ENCODE peak calls at places on chromosome 14, in ten cellular contexts. G is suprapubic skin, K is sigmoid colon, T is endothelial cell of umbilical vein, L is GM12891, M is HL-60, Q is esophagus muscularis mucosa, P is Panc1, B is transverse colon, E is spleen. S is an unnamed sample.

GRCh38 chr14:21101802-21102413 is 1.0 kb downstream of the TMEM253 start:
- DNase-seq in M (peak), Q (no peak), L (no peak), P (no peak), E (no peak), G (peak), B (no peak), T (no peak), K (no peak), S (no peak)

GRCh38 chr14:67766035-67766680 is 50.2 kb downstream of the ZFYVE26 start:
- DNase-seq in E (no peak), K (no peak), P (no peak), Q (no peak), T (no peak), G (no peak), B (peak), L (no peak), M (peak), S (no peak)

GRCh38 chr14:43687866-43688265 is 819.2 kb downstream of the FSCB start:
- DNase-seq in B (no peak), L (no peak), Q (no peak), G (no peak), P (no peak), T (no peak), M (no peak), K (no peak), E (no peak), S (no peak)

GRCh38 chr14:36658091-36659009 is 3.3 kb upstream of the PAX9 start:
- DNase-seq in T (no peak), K (no peak), M (no peak), P (no peak), E (no peak), Q (no peak), L (no peak), B (no peak), G (no peak), S (no peak)

GRCh38 chr14:61713724-61714437 is 18.6 kb downstream of the HIF1A start:
- DNase-seq in Q (no peak), T (no peak), G (no peak), P (no peak), E (no peak), K (no peak), L (no peak), B (no peak), M (no peak), S (no peak)

GRCh38 chr14:61765225-61765943 is 3.2 kb downstream of the SNAPC1 start:
- DNase-seq in E (no peak), Q (no peak), T (peak), L (no peak), K (no peak), P (no peak), G (no peak), B (no peak), M (no peak), S (no peak)

GRCh38 chr14:59870277-59871165 is at the start of gene RTN1:
- DNase-seq in M (peak), L (peak), P (no peak), G (peak), K (peak), B (peak), Q (no peak), T (peak), E (peak), S (no peak)

GRCh38 chr14:78970677-78971076 is 800.5 kb downstream of the NRXN3 start:
- DNase-seq in L (no peak), B (no peak), K (no peak), E (no peak), Q (no peak), T (no peak), P (no peak), M (no peak), G (no peak), S (no peak)

GRCh38 chr14:39617537-39617936 is 185.3 kb upstream of the FBXO33 start:
- DNase-seq in M (no peak), P (no peak), L (no peak), E (no peak), Q (no peak), T (no peak), B (no peak), G (no peak), K (no peak), S (no peak)

GRCh38 chr14:57982802-57983201 is 116.9 kb upstream of the SLC35F4 start:
- DNase-seq in M (no peak), K (no peak), B (no peak), P (no peak), G (no peak), E (peak), L (no peak), T (no peak), Q (no peak), S (no peak)

GRCh38 chr14:69586420-69586819 is 11.7 kb upstream of the CCDC177 start:
- DNase-seq in B (no peak), M (no peak), Q (no peak), G (no peak), T (peak), P (no peak), E (no peak), K (no peak), L (no peak), S (no peak)

GRCh38 chr14:68412505-68413496 is 380.1 kb downstream of the ZFP36L1 start:
- DNase-seq in L (no peak), G (no peak), Q (no peak), T (peak), K (no peak), P (no peak), E (no peak), B (no peak), M (no peak), S (no peak)

GRCh38 chr14:36946872-36947271 is 225.5 kb downstream of the SLC25A21 start:
- DNase-seq in G (no peak), M (no peak), B (no peak), L (no peak), T (no peak), P (no peak), K (no peak), Q (no peak), E (no peak), S (no peak)

GRCh38 chr14:105144666-105145380 is 23.8 kb downstream of the JAG2 start:
- DNase-seq in G (peak), E (peak), T (no peak), Q (no peak), M (no peak), B (peak), K (peak), L (peak), P (no peak), S (no peak)

GRCh38 chr14:66508846-66509621 is 1.1 kb downstream of the GPHN start:
- DNase-seq in T (peak), G (peak), P (no peak), K (peak), B (peak), Q (no peak), E (peak), M (peak), L (peak), S (no peak)

GRCh38 chr14:52936437-52936836 is 14.4 kb downstream of the FERMT2 start:
- DNase-seq in L (no peak), P (no peak), G (no peak), K (no peak), M (no peak), T (no peak), Q (no peak), E (no peak), B (no peak), S (no peak)

GRCh38 chr14:29016050-29016900 is 249.7 kb downstream of the FOXG1 start:
- DNase-seq in K (no peak), E (no peak), L (peak), M (peak), P (peak), G (no peak), B (no peak), Q (no peak), T (peak), S (no peak)

GRCh38 chr14:63564318-63564717 is 21.1 kb upstream of the PPP2R5E start:
- DNase-seq in Q (no peak), K (no peak), M (no peak), P (no peak), E (no peak), L (no peak), G (no peak), B (peak), T (no peak), S (no peak)

DNA sequence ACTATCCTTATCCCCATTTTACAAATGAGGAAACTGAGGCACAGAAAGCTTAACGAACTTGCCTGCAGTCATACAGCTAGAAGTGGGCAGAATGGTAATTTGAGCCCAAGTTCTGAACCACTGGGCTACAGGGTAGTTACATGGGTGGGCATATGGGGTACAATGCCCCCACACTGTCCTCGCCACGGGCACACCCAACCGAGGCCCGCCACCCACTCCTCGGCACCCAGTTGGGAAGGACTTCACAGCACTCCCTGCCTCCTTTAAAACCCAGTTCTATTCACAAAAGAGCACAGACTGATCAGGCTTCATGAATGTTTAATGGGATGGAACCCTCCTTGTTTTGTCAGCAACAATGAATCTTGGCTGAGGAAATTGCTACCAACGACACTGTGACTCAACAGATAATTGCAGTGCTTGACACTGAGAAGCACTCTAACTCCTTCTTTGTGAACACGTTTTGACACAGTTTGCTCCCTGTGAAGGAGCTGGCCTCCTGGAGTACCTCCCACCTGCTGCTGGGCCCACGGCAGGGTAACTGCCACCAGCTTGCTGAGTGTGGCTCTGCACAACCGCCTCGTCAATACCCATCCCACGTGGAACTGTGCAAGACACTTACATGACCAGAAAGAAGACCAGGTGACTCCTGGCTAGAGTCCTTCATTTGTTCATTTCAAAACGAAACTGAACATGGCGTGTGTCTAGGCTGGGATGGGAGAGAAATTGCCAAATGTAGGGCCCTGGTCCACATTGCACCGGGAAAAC is 63.5 kb downstream of the CLMN start:
- DNase-seq in P (no peak), M (no peak), E (no peak), T (no peak), L (no peak), Q (no peak), B (no peak), G (peak), K (no peak), S (no peak)
- TF ChIP-seq POLR2AphosphoS5 in P (no peak), M (no peak), E (no peak), T (no peak), L (no peak), Q (no peak), B (no peak), G (no peak), K (no peak), S (no peak)

DNA sequence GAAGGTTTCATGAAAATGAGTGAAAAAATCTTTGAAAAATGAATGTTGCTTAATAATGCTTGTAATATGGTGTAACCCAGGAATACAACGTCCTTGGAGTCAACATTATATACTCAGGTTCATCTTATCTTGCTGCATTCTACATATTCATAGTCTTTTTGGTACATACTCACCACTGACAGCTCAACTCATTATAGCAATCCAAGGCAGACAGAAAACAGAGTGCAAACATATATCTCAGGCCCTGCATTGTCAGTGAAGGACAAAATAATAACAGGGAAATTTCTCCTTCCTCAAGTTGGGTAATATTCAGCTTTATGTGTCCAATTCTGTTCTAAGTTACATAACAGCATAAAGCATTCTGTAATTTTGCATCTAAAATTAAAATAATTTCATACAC is 1353.0 kb upstream of the SEL1L start:
- DNase-seq in K (no peak), P (no peak), Q (no peak), E (no peak), M (no peak), G (no peak), T (no peak), B (no peak), L (no peak), S (no peak)
- TF ChIP-seq POLR2AphosphoS5 in K (no peak), P (no peak), Q (no peak), E (no peak), M (no peak), G (no peak), T (no peak), B (no peak), L (no peak), S (no peak)

GRCh38 chr14:70677324-70677723 is 35.6 kb downstream of the TTC9 start:
- DNase-seq in Q (no peak), B (no peak), T (no peak), M (no peak), L (no peak), P (no peak), K (no peak), E (no peak), G (no peak), S (no peak)
- TF ChIP-seq POLR2AphosphoS5 in Q (no peak), B (no peak), T (no peak), M (no peak), L (no peak), P (no peak), K (no peak), E (no peak), G (no peak), S (no peak)

GRCh38 chr14:93184391-93185332 is at the start of the genes LYSET and MOAP1:
- DNase-seq in M (peak), G (peak), L (peak), B (peak), P (no peak), Q (peak), K (peak), T (peak), E (peak), S (no peak)
- TF ChIP-seq POLR2AphosphoS5 in M (peak), G (no peak), L (peak), B (peak), P (peak), Q (peak), K (peak), T (peak), E (peak), S (no peak)

DNA sequence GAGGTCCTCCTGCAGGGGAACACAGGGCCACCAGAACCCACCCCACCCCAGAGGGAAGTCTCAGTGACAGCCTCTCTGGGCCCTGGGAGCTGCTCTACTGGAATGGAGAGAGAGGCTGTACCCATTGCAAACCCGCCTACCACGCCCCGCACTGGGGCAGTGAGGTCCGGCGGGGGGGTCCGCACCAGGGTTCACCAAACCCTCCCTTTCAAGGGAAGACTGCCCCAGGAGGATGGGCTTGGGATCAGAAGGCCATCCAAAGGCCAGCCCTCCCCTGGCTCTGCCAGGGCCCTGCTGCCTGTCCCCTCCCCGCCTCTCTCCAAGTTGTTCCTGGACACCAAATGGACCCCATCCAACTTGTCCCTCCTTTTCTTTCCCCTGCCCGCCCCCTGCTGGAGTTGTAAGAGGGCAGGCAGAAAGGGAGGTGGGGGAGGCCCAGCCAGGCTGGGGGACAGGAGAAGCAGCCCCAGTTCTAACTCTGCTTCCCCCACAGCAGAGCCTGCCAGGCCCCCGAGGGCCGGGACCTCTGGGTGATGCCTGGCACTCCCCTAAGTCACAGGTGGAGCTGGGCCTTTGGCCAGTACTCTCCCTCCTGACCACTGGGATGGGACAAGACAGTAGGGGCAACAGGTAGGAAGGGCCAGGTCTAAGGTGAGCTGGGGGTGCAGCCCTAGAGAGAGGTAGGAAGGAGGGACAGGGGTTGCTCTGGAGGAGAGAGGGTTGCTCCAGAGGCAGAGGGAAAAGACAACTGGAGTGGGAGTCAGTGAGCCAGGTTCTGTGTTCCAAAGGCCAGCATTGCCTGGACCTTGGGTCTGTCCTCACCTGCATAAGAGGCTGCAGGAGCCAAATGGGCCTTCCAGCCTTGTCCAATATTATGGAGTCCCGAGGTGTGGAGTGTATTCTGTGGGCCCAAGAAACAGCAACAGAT is 3.2 kb upstream of the DIO3 start:
- DNase-seq in E (peak), M (no peak), L (no peak), B (peak), K (peak), T (no peak), Q (no peak), G (no peak), P (no peak), S (no peak)
- TF ChIP-seq POLR2AphosphoS5 in E (no peak), M (no peak), L (no peak), B (no peak), K (peak), T (no peak), Q (no peak), G (no peak), P (no peak), S (peak)

DNA sequence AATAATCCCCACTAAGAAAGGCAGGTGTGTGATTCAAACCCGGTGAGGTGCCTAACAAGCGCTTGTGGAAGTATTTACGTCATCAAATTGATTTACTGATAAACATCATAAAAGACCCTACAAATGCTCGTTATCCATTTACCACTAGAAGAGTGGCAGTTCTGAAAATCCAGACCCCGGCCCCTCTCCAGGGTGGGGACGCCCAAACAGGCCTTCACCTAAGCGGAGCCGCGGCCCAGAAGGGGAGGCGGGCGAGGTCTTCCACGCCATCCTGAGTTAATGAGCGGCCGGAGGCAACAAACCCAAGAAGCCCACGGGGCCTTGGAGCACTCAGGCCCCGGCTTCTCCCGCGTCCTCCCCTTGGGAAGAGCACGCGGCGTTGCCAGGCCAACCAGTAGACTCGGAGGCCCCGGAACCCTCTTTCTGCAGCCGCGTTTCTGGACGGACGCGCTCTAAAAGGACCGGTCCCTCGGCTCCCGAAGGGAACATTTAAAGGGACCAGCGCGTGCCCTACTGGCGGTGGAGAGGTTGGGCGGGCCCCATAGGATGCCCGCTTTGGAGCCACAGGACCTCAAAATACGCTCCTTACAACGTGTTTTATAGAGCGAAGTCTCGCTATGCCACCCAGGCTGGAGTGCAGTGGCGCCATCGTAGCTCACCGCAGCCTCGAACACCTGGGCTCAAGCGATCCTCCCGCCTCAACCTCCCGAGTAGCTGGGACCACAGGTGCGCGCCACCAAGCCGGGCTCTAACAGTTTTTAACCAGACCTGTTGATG is 3.5 kb downstream of the PTPN21 start:
- DNase-seq in M (peak), L (peak), Q (no peak), E (peak), T (peak), B (peak), K (peak), G (peak), P (no peak), S (no peak)
- TF ChIP-seq POLR2AphosphoS5 in M (no peak), L (no peak), Q (peak), E (peak), T (peak), B (peak), K (peak), G (no peak), P (peak), S (peak)

GRCh38 chr14:97217094-97217885 is 420.1 kb downstream of the VRK1 start:
- DNase-seq in Q (peak), E (no peak), L (no peak), K (no peak), B (no peak), P (no peak), G (no peak), T (no peak), M (no peak), S (no peak)
- TF ChIP-seq POLR2AphosphoS5 in Q (no peak), E (no peak), L (no peak), K (no peak), B (no peak), P (no peak), G (no peak), T (no peak), M (no peak), S (no peak)

DNA sequence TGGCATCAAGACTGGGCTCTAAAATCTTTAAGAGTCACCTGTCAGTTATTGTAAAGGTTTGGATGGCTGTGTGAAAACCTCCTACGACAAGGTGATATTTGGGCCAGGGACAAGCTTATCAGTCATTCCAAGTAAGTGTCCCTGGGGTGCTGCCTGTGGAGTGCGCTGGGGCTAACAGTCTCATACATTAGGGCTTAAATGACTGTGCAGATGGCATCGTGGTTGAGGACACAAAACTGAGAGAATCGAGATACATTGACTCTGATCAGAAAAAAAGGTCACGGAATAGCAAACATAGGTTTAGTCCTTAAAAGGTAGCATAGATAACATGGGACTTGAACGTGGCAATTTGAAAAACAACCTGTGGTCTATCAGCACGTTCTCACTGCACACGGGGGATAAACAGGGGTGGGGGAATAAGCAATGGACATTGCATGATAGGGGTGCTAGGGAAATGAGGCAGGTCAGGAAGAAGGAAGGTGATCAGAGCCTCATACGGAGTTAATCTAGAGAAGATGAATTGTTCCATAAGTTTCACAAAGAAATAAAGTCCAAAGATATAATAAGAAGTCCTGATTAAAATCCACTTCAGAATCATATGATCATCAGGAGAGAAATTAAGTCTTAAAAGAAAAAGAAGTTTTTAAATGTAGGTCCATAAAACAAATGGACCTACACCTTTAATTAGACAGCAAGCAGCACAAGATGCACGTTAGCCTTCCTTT is 100.3 kb downstream of the DAD1 start:
- DNase-seq in G (no peak), B (no peak), T (no peak), K (no peak), M (no peak), L (no peak), E (no peak), P (no peak), Q (no peak), S (no peak)
- TF ChIP-seq POLR2AphosphoS5 in G (no peak), B (no peak), T (no peak), K (no peak), M (no peak), L (no peak), E (no peak), P (no peak), Q (no peak), S (no peak)

GRCh38 chr14:73403181-73403752 is 55.1 kb downstream of the NUMB start:
- DNase-seq in Q (no peak), M (no peak), K (no peak), B (no peak), E (no peak), L (no peak), P (no peak), G (no peak), T (no peak), S (no peak)
- TF ChIP-seq POLR2AphosphoS5 in Q (no peak), M (no peak), K (no peak), B (no peak), E (no peak), L (no peak), P (no peak), G (no peak), T (no peak), S (no peak)